ENCODE peak calls at places on chromosomes 6 and 20, in five cellular contexts. N is RWPE1; W is stimulated activated naive CD8-positive, alpha-beta T cell treated with anti-CD3 and anti-CD28 coated beads, Interleukin-15, Interleukin-2, amounts not matched to agents 100 U/mL and 50 U/mL, for 24 hours; K is right cardiac atrium; L is HEK293T. P is an unnamed sample.

GRCh38 chr6:99344289-99344688 is 5.2 kb downstream of the FAXC start:
- DNase-seq in L (no peak), N (no peak), W (no peak), K (no peak), P (no peak)

GRCh38 chr6:156957931-156958547 is 180.9 kb downstream of the ARID1B start:
- DNase-seq in N (no peak), L (no peak), W (no peak), K (no peak), P (no peak)

GRCh38 chr6:160424256-160424655 is 76.1 kb downstream of the SLC22A3 start:
- DNase-seq in L (no peak), K (no peak), N (peak; percentile 67), W (no peak), P (no peak)

GRCh38 chr6:123636771-123637170 is at the start of gene TRDN:
- DNase-seq in N (no peak), L (no peak), K (no peak), W (no peak), P (no peak)

GRCh38 chr6:21924002-21924401 is 330.5 kb downstream of the SOX4 start:
- DNase-seq in W (no peak), L (no peak), N (no peak), K (no peak), P (no peak)

GRCh38 chr20:33016581-33017109 is 9.1 kb downstream of the BPIFB2 start:
- DNase-seq in L (no peak), K (no peak), W (no peak), N (no peak), P (no peak)

GRCh38 chr6:116764557-116764960 is 960 bp downstream of the FAM162B start:
- DNase-seq in L (no peak), K (peak; percentile 59), N (no peak), W (no peak), P (no peak)

GRCh38 chr20:63052571-63053429 is 46.0 kb upstream of the BHLHE23 start:
- DNase-seq in N (no peak), W (no peak), L (no peak), K (peak; percentile 36), P (no peak)

GRCh38 chr6:161557333-161558107 is 283.7 kb upstream of the AGPAT4 start:
- DNase-seq in K (no peak), N (no peak), L (no peak), W (no peak), P (no peak)

GRCh38 chr20:3038454-3038853 is 5.0 kb upstream of the GNRH2 start:
- DNase-seq in L (no peak), K (no peak), W (no peak), N (no peak), P (no peak)

GRCh38 chr20:49851991-49852390 is 39.4 kb downstream of the SLC9A8 start:
- DNase-seq in K (peak; percentile 71), L (no peak), N (no peak), W (no peak), P (no peak)

GRCh38 chr20:4869290-4870193 is 131.8 kb downstream of the SLC23A2 start:
- DNase-seq in L (no peak), W (no peak), N (peak; percentile 68), K (no peak), P (peak; percentile 22)

GRCh38 chr6:157263881-157264397 is 59.4 kb downstream of the TMEM242 start:
- DNase-seq in K (no peak), N (no peak), W (no peak), L (no peak), P (no peak)

GRCh38 chr20:62540504-62540903 is 64.7 kb upstream of the GATA5 start:
- DNase-seq in L (no peak), K (no peak), W (no peak), N (no peak), P (no peak)

GRCh38 chr20:35004051-35004725 is 48.5 kb downstream of the MYH7B start:
- DNase-seq in K (peak; percentile 27), W (no peak), L (no peak), N (no peak), P (no peak)

GRCh38 chr6:150631283-150631981 is 31.7 kb downstream of the PLEKHG1 start:
- DNase-seq in K (no peak), N (no peak), W (peak; percentile 51), L (no peak), P (no peak)

GRCh38 chr6:75196051-75196743 is 9.7 kb downstream of the COL12A1 start:
- DNase-seq in N (peak; percentile 63), L (no peak), K (no peak), W (no peak), P (no peak)

GRCh38 chr20:43900496-43900895 is 14.2 kb upstream of the TOX2 start:
- DNase-seq in W (no peak), K (peak; percentile 67), L (no peak), N (no peak), P (no peak)

GRCh38 chr6:112117554-112117953 is 30.2 kb downstream of the FAM229B start:
- DNase-seq in N (peak; percentile 70), L (no peak), K (no peak), W (peak; percentile 13), P (peak; percentile 31)

GRCh38 chr20:17875106-17875980 is 93.3 kb downstream of the SNX5 start:
- DNase-seq in W (no peak), K (peak; percentile 87), N (peak; percentile 35), L (no peak), P (no peak)

GRCh38 chr6:33156561-33156960 is 35.7 kb downstream of the COL11A2 start:
- DNase-seq in W (no peak), L (no peak), K (no peak), N (no peak), P (no peak)

GRCh38 chr6:148263010-148263409 is 79.6 kb upstream of the SASH1 start:
- DNase-seq in N (peak; percentile 75), W (no peak), K (no peak), L (no peak), P (peak; percentile 68)

GRCh38 chr6:24988562-24988961 is 52.8 kb upstream of the RIPOR2 start:
- DNase-seq in W (no peak), K (no peak), N (no peak), L (no peak), P (no peak)

GRCh38 chr20:16708590-16708989 is 21.2 kb upstream of the SNRPB2 start:
- DNase-seq in W (no peak), L (no peak), N (no peak), K (no peak), P (no peak)

GRCh38 chr20:24764825-24765224 is 184.2 kb upstream of the CST7 start:
- DNase-seq in N (no peak), W (no peak), K (no peak), L (no peak), P (no peak)

GRCh38 chr20:49701313-49701731 is 12.4 kb downstream of the B4GALT5 start:
- DNase-seq in N (no peak), L (no peak), K (no peak), W (peak; percentile 31), P (no peak)